ENCODE peak calls at places on chromosome 14, in five cellular contexts. V is pancreas, C is Caco-2, W is tibial artery, P is colonic mucosa. Q is an unnamed sample. For H3K36me3, the result is how much of the 10 kb centered on the place peaks cover.

GRCh38 chr14:64059454-64060198 is 206.8 kb downstream of the SYNE2 start:
- DNase-seq in P (no peak), C (no peak), W (no peak), V (no peak), Q (no peak)

GRCh38 chr14:71591929-71592328 is 340.3 kb upstream of the RGS6 start:
- DNase-seq in P (no peak), C (no peak), V (no peak), W (no peak), Q (no peak)

GRCh38 chr14:51593397-51593796 is 58.3 kb upstream of the FRMD6 start:
- DNase-seq in W (no peak), C (no peak), P (no peak), V (no peak), Q (no peak)

GRCh38 chr14:98711453-98711852 is 560.5 kb downstream of the BCL11B start:
- DNase-seq in V (no peak), C (no peak), P (no peak), W (no peak), Q (no peak)

GRCh38 chr14:63045234-63045611 is at the start of gene KCNH5:
- DNase-seq in C (no peak), V (no peak), W (no peak), P (no peak), Q (peak)

GRCh38 chr14:84225243-84225642 is 1304.7 kb upstream of the FLRT2 start:
- DNase-seq in V (no peak), W (no peak), C (no peak), P (peak), Q (no peak)

GRCh38 chr14:23128969-23129758 is 10.1 kb upstream of the CEBPE start:
- DNase-seq in V (no peak), C (no peak), P (no peak), W (no peak), Q (no peak)

GRCh38 chr14:75280831-75281690 is 2.4 kb downstream of the FOS start:
- DNase-seq in V (peak), C (peak), P (no peak), W (no peak), Q (no peak)

GRCh38 chr14:65639216-65639615 is 226.7 kb downstream of the FUT8 start:
- DNase-seq in V (no peak), W (no peak), C (no peak), P (no peak), Q (no peak)

GRCh38 chr14:33475623-33476022 is 475.3 kb downstream of the EGLN3 start:
- DNase-seq in C (peak), W (peak), V (peak), P (peak), Q (no peak)

GRCh38 chr14:70714055-70714550 is 72.4 kb downstream of the TTC9 start:
- DNase-seq in W (no peak), V (no peak), C (peak), P (peak), Q (peak)

GRCh38 chr14:74614508-74615495 is 2.8 kb upstream of the LTBP2 start:
- DNase-seq in V (no peak), W (no peak), C (no peak), P (no peak), Q (no peak)

GRCh38 chr14:92511472-92512247 is 1.9 kb upstream of the RIN3 start:
- DNase-seq in V (no peak), P (peak), W (no peak), C (no peak), Q (no peak)

GRCh38 chr14:75298187-75298985 is 19.8 kb downstream of the FOS start:
- DNase-seq in W (peak), P (peak), V (no peak), C (no peak), Q (no peak)

GRCh38 chr14:33527023-33527634 is 423.7 kb downstream of the EGLN3 start:
- DNase-seq in P (no peak), V (no peak), C (no peak), W (no peak), Q (no peak)

GRCh38 chr14:99274346-99275221 is 2.6 kb upstream of the BCL11B start:
- DNase-seq in P (peak), C (peak), W (peak), V (peak), Q (peak)

GRCh38 chr14:82447586-82447985 is 913.9 kb upstream of the SEL1L start:
- DNase-seq in W (no peak), V (no peak), C (peak), P (no peak), Q (no peak)

GRCh38 chr14:24632336-24632735 is 1.7 kb downstream of the GZMB start:
- DNase-seq in V (no peak), C (no peak), W (no peak), P (no peak), Q (no peak)

GRCh38 chr14:61640158-61640833 is 55.0 kb upstream of the HIF1A start:
- DNase-seq in P (no peak), W (no peak), C (no peak), V (no peak), Q (no peak)

GRCh38 chr14:22907429-22907828 is 11.5 kb downstream of the RBM23 start:
- DNase-seq in C (no peak), P (no peak), V (no peak), W (no peak), Q (no peak)

DNA sequence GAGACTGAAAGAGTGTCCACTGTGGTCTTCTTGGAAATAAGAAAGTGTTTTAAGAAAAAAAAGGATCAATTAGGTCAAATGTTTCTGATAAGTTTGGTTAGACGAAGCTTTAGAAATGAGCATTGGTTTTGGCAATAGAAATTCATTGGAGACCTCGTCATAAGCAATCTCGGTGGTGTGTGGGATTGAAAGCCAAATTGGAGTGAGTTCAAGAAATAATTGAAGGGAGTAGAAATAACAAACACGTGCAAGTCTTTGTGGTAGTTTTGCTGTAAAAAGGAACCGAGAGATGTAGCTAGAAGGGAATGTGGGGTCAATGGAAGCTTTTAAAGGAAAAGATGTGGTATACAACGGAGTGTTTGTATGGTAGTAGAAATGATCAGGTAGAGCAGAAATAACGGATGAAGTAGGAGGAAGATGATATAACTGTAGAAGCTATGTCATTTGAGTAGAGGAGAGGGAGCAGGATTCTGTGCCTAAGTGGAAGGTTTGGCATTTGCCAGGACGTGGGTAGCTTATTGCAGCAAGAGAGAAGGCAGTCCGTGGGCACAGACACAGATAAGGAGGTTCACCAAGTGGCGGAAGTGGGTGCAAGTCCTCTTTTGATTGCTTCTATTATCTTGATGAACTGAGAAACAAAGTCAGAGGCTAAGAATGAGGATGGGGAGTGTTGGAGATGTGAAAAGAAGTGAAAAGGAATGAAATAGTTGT is 146.2 kb downstream of the DACT1 start:
- DNase-seq in W (no peak), P (no peak), V (no peak), C (no peak), Q (no peak)
- H3K4me3 ChIP-seq in W (no peak), P (no peak), V (no peak), C (no peak), Q (no peak)

GRCh38 chr14:42378880-42379279 is 772.2 kb downstream of the LRFN5 start:
- DNase-seq in P (no peak), C (no peak), W (no peak), V (peak), Q (no peak)
- TF ChIP-seq CTCF in P (no peak), C (no peak), W (no peak), V (no peak), Q (no peak)

GRCh38 chr14:50425816-50426215 is 29.1 kb upstream of the CDKL1 start:
- DNase-seq in W (no peak), P (no peak), C (no peak), V (no peak), Q (no peak)

GRCh38 chr14:50423529-50423928 is 26.8 kb upstream of the CDKL1 start:
- DNase-seq in P (no peak), W (no peak), V (no peak), C (no peak), Q (no peak)

GRCh38 chr14:50425105-50425504 is 28.4 kb upstream of the CDKL1 start:
- DNase-seq in C (no peak), P (no peak), W (no peak), V (no peak), Q (no peak)

GRCh38 chr14:50417853-50418252 is 21.2 kb upstream of the CDKL1 start:
- DNase-seq in W (no peak), C (no peak), V (no peak), P (no peak), Q (no peak)

DNA sequence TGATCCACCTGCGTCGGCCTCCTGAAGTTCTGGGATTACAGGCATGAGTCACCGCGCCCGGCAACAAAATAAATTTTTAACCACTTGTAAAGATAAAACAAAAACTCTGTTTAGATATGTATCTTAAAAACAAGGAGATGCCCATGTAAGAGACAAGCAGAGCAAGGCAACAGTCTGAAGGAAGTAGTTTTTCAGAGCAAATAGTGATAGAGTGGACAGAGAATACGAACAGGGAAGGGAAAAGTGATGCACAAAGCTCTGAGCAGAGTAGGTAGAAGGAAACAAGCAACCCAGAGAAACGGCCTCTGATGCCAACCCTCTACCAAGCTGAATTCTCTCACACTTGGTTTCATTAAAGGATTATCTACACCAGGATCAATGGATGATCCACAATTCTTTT is 24.8 kb upstream of the CDKL1 start:
- DNase-seq in C (no peak), V (no peak), P (no peak), W (no peak), Q (no peak)
- H3K36me3 ChIP-seq in C (under half), V (under half), P (under half), W (under half), Q (under half)

GRCh38 chr14:102264355-102264754 is 40.6 kb downstream of the MOK start:
- DNase-seq in P (no peak), C (no peak), W (no peak), V (no peak), Q (no peak)
- H3K4me3 ChIP-seq in P (no peak), C (no peak), W (no peak), V (no peak), Q (no peak)

DNA sequence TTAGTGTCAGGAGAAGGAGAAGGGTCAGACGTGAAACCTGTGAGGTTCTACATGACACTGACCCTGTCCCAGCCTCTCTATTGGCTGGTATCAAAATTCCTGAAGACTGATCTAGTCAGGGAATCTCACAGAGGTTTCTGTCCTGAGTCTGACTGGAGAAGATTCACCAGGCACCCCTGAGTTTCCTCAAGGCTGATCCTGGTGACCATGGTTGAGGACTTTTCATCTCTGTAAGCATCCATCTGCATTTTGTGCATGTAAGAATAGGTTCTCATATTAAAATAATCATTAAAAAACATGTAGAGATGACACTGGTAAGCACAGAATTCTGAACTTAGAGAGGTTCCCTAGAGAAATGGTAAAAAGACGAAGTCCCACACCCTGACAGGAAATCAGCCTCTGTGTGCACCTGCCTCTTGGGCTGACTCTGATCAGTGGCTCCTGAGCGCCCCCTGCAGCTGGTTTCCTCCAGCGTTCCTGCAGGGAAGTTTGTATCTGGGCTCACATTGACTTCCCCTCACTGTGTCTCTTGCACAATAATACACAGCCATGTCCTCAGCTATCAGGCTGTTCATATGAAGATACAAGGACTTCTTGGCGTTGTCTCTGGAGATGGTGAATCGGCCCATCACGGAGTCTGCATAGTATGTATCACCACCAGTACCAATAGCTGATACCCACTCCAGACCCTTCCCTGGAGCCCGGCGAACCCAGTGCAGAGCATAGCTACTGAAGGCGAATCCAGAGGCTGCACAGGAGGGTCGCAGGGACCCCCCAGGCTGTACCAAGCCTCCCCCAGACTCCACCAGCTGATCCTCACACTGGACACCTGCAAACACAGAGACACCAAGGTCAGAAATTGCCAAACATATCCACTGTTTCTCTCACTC is 991.9 kb downstream of the TMEM121 start:
- DNase-seq in P (peak), V (peak), C (peak), W (no peak), Q (no peak)
- TF ChIP-seq CTCF in P (peak), V (no peak), C (no peak), W (no peak), Q (peak)

GRCh38 chr14:21419528-21419927 is 35.7 kb upstream of the SUPT16H start:
- DNase-seq in P (no peak), C (no peak), V (no peak), W (no peak), Q (no peak)
- H3K36me3 ChIP-seq in P (under half), C (under half), V (half or more), W (half or more), Q (under half)

DNA sequence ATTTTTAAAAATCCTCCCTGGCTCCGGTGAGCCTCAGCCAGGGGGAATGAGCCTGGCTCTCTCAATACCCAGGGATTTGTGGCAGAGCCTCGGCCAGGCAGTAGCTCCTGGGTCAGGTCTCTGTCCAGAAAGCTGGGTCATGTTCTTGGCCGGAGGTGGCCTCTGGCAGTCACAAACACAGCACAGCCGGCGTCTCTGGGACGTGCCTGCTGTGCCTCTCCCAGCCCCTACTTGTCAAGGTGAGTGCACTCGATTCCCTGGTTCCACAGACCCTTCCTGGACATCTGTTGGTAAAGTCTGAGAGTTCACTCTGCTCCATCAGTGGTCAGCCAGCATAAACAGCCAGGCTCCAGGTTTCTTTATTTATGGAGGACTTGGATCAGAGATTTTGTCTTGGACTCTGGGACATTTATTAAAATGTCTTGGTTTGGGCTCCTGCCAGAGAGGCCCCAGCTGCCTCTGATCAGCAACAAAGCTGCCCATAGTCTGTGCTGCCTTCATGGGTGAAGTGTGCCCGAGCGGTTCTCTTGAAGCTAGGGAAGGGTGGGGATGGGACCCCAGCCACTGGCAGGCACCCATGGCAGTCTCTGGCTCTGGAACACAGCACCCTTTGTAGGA is 56.7 kb downstream of the DGLUCY start:
- DNase-seq in C (no peak), V (no peak), P (no peak), W (no peak), Q (no peak)
- H3K4me3 ChIP-seq in C (no peak), V (no peak), P (no peak), W (no peak), Q (no peak)

DNA sequence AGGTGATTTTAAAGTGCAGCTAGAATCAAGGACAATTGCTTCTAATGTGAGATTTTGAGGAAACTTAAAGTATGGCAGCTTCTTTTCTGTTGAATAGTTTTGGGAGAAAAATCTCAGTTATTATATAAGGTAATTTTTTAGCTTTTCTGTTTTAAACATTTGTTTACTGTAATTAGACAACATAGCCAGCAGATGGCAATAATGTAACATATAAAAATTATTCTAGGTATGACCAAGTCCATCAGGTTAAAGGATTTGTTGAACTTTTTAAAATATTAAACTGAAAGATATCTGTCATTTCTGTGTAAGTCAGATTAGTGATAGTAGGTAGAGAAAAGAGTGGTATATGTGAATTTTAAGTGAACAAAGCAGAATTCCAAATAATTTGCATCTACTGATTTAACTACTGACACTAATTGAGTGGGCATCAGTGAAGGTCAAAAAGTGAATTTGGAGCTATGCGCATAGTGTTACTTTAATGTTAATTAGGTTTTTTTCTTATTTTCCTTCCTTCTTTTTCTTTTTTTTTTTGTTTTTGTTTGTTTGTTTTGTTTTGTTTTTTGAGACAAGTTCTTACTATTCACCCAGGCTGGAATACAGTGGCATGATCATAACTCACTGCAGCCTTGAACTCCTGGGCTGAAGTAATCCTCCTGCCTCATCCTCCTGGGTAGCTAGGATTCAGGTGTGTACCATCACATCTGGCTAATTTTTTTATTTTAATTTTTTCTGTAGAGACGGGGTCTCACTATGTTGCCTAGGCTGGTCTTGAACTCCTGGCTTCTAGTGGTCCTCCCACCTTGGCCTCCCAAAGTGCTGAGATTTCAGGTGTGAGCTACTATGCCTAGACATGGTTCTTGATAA is 18.6 kb downstream of the PRORP start:
- DNase-seq in W (no peak), C (no peak), V (no peak), P (no peak), Q (no peak)
- TF ChIP-seq CTCF in W (peak), C (no peak), V (no peak), P (peak), Q (peak)

GRCh38 chr14:103887170-103887501 is 39.8 kb upstream of the PPP1R13B start:
- DNase-seq in V (no peak), C (no peak), W (no peak), P (no peak), Q (no peak)
- H3K36me3 ChIP-seq in V (under half), C (under half), W (under half), P (under half), Q (under half)

DNA sequence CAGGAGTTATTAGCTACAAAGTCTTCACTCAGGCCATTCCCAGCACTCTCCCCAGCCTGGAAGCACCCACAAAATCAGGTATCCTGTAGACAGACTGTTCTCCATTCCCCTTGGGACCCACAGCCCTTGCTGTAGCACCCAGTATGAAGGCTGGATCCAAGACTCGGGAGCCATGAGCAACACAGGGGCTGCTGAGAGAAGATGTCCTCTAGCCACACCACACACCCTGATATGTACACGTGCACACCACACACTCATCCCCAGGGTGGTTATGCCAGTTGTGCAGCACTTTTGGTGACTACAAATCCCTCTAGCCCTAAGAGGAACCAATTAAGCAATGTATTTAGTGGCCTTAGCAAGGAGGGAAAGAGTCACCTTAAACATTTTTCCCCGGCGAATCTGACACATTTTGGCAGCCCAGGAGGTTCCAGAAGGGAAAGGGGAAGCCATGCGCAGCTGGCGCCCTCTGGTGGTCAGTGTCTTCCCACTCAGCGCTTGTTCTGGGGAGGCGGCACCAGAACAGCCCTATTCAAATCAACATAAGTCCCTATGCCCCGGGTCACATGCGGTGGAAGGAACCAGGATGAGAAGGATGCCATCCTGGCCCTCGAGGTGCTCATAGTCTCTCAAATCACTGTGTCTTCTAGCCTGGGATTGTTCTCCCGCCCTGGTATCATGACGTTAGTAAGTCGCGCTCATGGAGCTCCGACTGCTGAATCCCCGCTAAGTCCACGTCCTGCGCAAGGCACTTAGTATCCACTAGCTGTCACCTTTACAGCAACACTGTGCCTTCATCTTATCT is 96.9 kb downstream of the GCH1 start:
- DNase-seq in P (peak), V (peak), C (peak), W (peak), Q (peak)
- H3K4me3 ChIP-seq in P (no peak), V (no peak), C (no peak), W (no peak), Q (no peak)

Q was measured in GM06990.